ENCODE peak calls at places on chromosomes 6 and 20, in six cellular contexts. One of them, this sample, is unnamed.
A peak's percentile ranks its signal among the peaks of the same experiment; 100 is the strongest.

GRCh38 chr20:37994512-37994911 is 38.7 kb downstream of the TTI1 start:
- DNase-seq in pancreas: no peak
- DNase-seq in body of pancreas: no peak
- DNase-seq in IMR-90: peak; percentile 64
- DNase-seq in AG10803: peak; percentile 41
- DNase-seq in GM04503: no peak
- DNase-seq in this sample: peak; percentile 83

GRCh38 chr6:169618526-169619490 is 83.0 kb downstream of the WDR27 start:
- DNase-seq in pancreas: no peak
- DNase-seq in body of pancreas: no peak
- DNase-seq in IMR-90: peak; percentile 97
- DNase-seq in AG10803: peak; percentile 97
- DNase-seq in GM04503: peak; percentile 84
- DNase-seq in this sample: peak; percentile 97

GRCh38 chr20:58971429-58971828 is 9.6 kb upstream of the NELFCD start:
- DNase-seq in pancreas: no peak
- DNase-seq in body of pancreas: no peak
- DNase-seq in IMR-90: no peak
- DNase-seq in AG10803: no peak
- DNase-seq in GM04503: no peak
- DNase-seq in this sample: no peak

GRCh38 chr6:135535989-135536414 is 38.5 kb upstream of the AHI1 start:
- DNase-seq in pancreas: no peak
- DNase-seq in body of pancreas: no peak
- DNase-seq in IMR-90: peak; percentile 98
- DNase-seq in AG10803: peak; percentile 93
- DNase-seq in GM04503: peak; percentile 58
- DNase-seq in this sample: peak; percentile 93

GRCh38 chr20:58982406-58983114 is 1.5 kb downstream of the NELFCD start:
- DNase-seq in pancreas: no peak
- DNase-seq in body of pancreas: no peak
- DNase-seq in IMR-90: no peak
- DNase-seq in AG10803: no peak
- DNase-seq in GM04503: no peak
- DNase-seq in this sample: no peak

GRCh38 chr20:57398901-57399535 is 7.8 kb downstream of the RBM38 start:
- DNase-seq in pancreas: no peak
- DNase-seq in body of pancreas: no peak
- DNase-seq in IMR-90: no peak
- DNase-seq in AG10803: no peak
- DNase-seq in GM04503: no peak
- DNase-seq in this sample: no peak

GRCh38 chr6:62707156-62707555 is 421.1 kb upstream of the KHDRBS2 start:
- DNase-seq in pancreas: no peak
- DNase-seq in body of pancreas: no peak
- DNase-seq in IMR-90: no peak
- DNase-seq in AG10803: no peak
- DNase-seq in GM04503: no peak
- DNase-seq in this sample: no peak

GRCh38 chr20:25399038-25399430 is 8.4 kb upstream of the ABHD12 start:
- DNase-seq in pancreas: no peak
- DNase-seq in body of pancreas: peak; percentile 41
- DNase-seq in IMR-90: peak; percentile 83
- DNase-seq in AG10803: peak; percentile 79
- DNase-seq in GM04503: no peak
- DNase-seq in this sample: peak; percentile 49

GRCh38 chr20:45459606-45460005 is 9.9 kb upstream of the WFDC2 start:
- DNase-seq in pancreas: no peak
- DNase-seq in body of pancreas: no peak
- DNase-seq in IMR-90: peak; percentile 3
- DNase-seq in AG10803: peak; percentile 8
- DNase-seq in GM04503: no peak
- DNase-seq in this sample: no peak

GRCh38 chr20:59526242-59527225 is 77.8 kb upstream of the PHACTR3 start:
- DNase-seq in pancreas: no peak
- DNase-seq in body of pancreas: no peak
- DNase-seq in IMR-90: no peak
- DNase-seq in AG10803: no peak
- DNase-seq in GM04503: no peak
- DNase-seq in this sample: no peak

GRCh38 chr6:141451508-141452353 is 681.0 kb upstream of the GJE1 start:
- DNase-seq in pancreas: no peak
- DNase-seq in body of pancreas: no peak
- DNase-seq in IMR-90: peak; percentile 83
- DNase-seq in AG10803: peak; percentile 92
- DNase-seq in GM04503: peak; percentile 79
- DNase-seq in this sample: peak; percentile 81

GRCh38 chr6:163860194-163861081 is 445.9 kb downstream of the QKI start:
- DNase-seq in pancreas: no peak
- DNase-seq in body of pancreas: no peak
- DNase-seq in IMR-90: peak; percentile 86
- DNase-seq in AG10803: peak; percentile 63
- DNase-seq in GM04503: no peak
- DNase-seq in this sample: peak; percentile 71

GRCh38 chr20:35007891-35008290 is 52.2 kb downstream of the MYH7B start:
- DNase-seq in pancreas: no peak
- DNase-seq in body of pancreas: peak; percentile 9
- DNase-seq in IMR-90: no peak
- DNase-seq in AG10803: no peak
- DNase-seq in GM04503: no peak
- DNase-seq in this sample: no peak

This sample was measured in astrocyte.